ENCODE peak calls at places on chromosomes 2 and 18, in ten cellular contexts. H is heart right ventricle; A is GM23338; Z is fibroblast of mammary gland; D is GM13977; O is fibroblast of lung; Y is tibial artery; L is CD8-positive, alpha-beta T cell; S is Calu3; I is psoas muscle. Q is an unnamed sample.

GRCh38 chr2:149451417-149452165 is 121.2 kb downstream of the LYPD6 start:
- DNase-seq in H (no peak), A (no peak), Z (no peak), D (no peak), O (no peak), Y (no peak), L (no peak), S (no peak), I (no peak), Q (no peak)

GRCh38 chr2:239232195-239232578 is 168.6 kb downstream of the HDAC4 start:
- DNase-seq in H (no peak), A (no peak), Z (no peak), D (no peak), O (no peak), Y (no peak), L (no peak), S (no peak), I (no peak), Q (no peak)

GRCh38 chr2:8388779-8389178 is 293.1 kb upstream of the ID2 start:
- DNase-seq in H (no peak), A (no peak), Z (no peak), D (no peak), O (no peak), Y (no peak), L (no peak), S (no peak), I (no peak), Q (no peak)

GRCh38 chr2:17259613-17260012 is 258.6 kb downstream of the RAD51AP2 start:
- DNase-seq in H (no peak), A (no peak), Z (no peak), D (no peak), O (no peak), Y (no peak), L (no peak), S (no peak), I (no peak), Q (no peak)

GRCh38 chr2:231646471-231646870 is 53.8 kb downstream of the TEX44 start:
- DNase-seq in H (no peak), A (peak), Z (no peak), D (no peak), O (no peak), Y (no peak), L (no peak), S (no peak), I (no peak), Q (no peak)

GRCh38 chr2:156695020-156695419 is 258.8 kb downstream of the GPD2 start:
- DNase-seq in H (no peak), A (no peak), Z (no peak), D (no peak), O (no peak), Y (no peak), L (no peak), S (no peak), I (no peak), Q (no peak)

GRCh38 chr2:7190587-7191320 is 273.5 kb downstream of the RNF144A start:
- DNase-seq in H (no peak), A (no peak), Z (peak), D (no peak), O (peak), Y (no peak), L (no peak), S (no peak), I (no peak), Q (no peak)

GRCh38 chr2:3535467-3535793 is 16.1 kb upstream of the ADI1 start:
- DNase-seq in H (no peak), A (no peak), Z (no peak), D (no peak), O (no peak), Y (no peak), L (no peak), S (no peak), I (no peak), Q (no peak)

GRCh38 chr2:217127744-217128143 is 267.9 kb upstream of the TNP1 start:
- DNase-seq in H (no peak), A (no peak), Z (no peak), D (no peak), O (peak), Y (no peak), L (no peak), S (no peak), I (no peak), Q (no peak)

GRCh38 chr18:24176727-24177416 is 38.0 kb downstream of the CABYR start:
- DNase-seq in H (peak), A (peak), Z (peak), D (peak), O (peak), Y (peak), L (no peak), S (peak), I (peak), Q (peak)

GRCh38 chr2:194182888-194183287 is 1474.1 kb upstream of the SLC39A10 start:
- DNase-seq in H (no peak), A (no peak), Z (no peak), D (no peak), O (no peak), Y (no peak), L (no peak), S (no peak), I (no peak), Q (no peak)

GRCh38 chr2:192267484-192267883 is 72.8 kb upstream of the TMEFF2 start:
- DNase-seq in H (no peak), A (no peak), Z (peak), D (no peak), O (peak), Y (no peak), L (no peak), S (no peak), I (no peak), Q (peak)

GRCh38 chr2:241613018-241613780 is 23.8 kb downstream of the THAP4 start:
- DNase-seq in H (no peak), A (no peak), Z (peak), D (no peak), O (peak), Y (no peak), L (no peak), S (no peak), I (no peak), Q (no peak)

GRCh38 chr18:44818148-44818547 is 137.5 kb downstream of the SETBP1 start:
- DNase-seq in H (no peak), A (no peak), Z (no peak), D (no peak), O (no peak), Y (no peak), L (no peak), S (no peak), I (no peak), Q (no peak)

GRCh38 chr18:44320619-44321460 is 359.8 kb upstream of the SETBP1 start:
- DNase-seq in H (no peak), A (peak), Z (no peak), D (no peak), O (no peak), Y (no peak), L (no peak), S (no peak), I (peak), Q (no peak)

GRCh38 chr2:80126596-80127189 is 177.9 kb downstream of the LRRTM1 start:
- DNase-seq in H (no peak), A (no peak), Z (peak), D (no peak), O (peak), Y (no peak), L (no peak), S (no peak), I (no peak), Q (peak)

GRCh38 chr18:69969491-69969890 is 21.8 kb upstream of the CD226 start:
- DNase-seq in H (no peak), A (no peak), Z (peak), D (no peak), O (no peak), Y (no peak), L (no peak), S (no peak), I (no peak), Q (no peak)

GRCh38 chr18:51171208-51171607 is 26.3 kb downstream of the MEX3C start:
- DNase-seq in H (no peak), A (no peak), Z (no peak), D (no peak), O (no peak), Y (no peak), L (no peak), S (no peak), I (no peak), Q (no peak)
- TF ChIP-seq CTCF in H (no peak), A (no peak), Z (no peak), D (no peak), O (no peak), Y (no peak), L (no peak), S (no peak), I (no peak), Q (no peak)

GRCh38 chr2:171433763-171434670 is at the start of the genes DCAF17 and METTL8:
- DNase-seq in H (peak), A (peak), Z (peak), D (peak), O (peak), Y (peak), L (peak), S (peak), I (peak), Q (peak)
- TF ChIP-seq CTCF in H (peak), A (peak), Z (no peak), D (peak), O (peak), Y (no peak), L (peak), S (no peak), I (peak), Q (peak)

DNA sequence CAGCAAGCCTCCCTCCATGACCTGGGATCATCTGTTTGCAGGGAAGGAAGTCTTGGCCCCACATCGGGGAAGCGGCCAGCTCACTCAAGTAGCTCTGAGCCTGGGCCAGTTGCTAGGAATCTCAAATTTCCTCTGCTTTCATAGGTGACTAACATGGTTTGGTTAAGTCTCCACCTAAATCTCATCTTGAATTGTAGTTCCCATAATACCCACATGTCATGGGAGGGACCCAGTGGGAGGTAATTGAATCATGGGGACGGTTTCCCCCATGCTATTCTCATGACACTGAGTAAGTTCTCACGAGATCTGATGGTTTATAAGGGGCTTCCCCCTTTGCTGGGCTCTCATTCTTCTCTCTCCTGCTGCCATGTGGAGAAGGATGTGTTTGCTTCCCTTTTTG is 75.2 kb downstream of the LBH start:
- DNase-seq in H (no peak), A (no peak), Z (peak), D (no peak), O (peak), Y (no peak), L (no peak), S (no peak), I (no peak), Q (no peak)
- TF ChIP-seq CTCF in H (no peak), A (no peak), Z (no peak), D (no peak), O (no peak), Y (no peak), L (no peak), S (no peak), I (no peak), Q (no peak)

GRCh38 chr2:42809131-42809875 is 16.9 kb upstream of the HAAO start:
- DNase-seq in H (no peak), A (no peak), Z (peak), D (no peak), O (no peak), Y (no peak), L (peak), S (no peak), I (no peak), Q (no peak)
- TF ChIP-seq CTCF in H (no peak), A (no peak), Z (peak), D (no peak), O (no peak), Y (no peak), L (no peak), S (no peak), I (no peak), Q (no peak)

Q was measured in RWPE1.